ENCODE peak calls at places on chromosomes 12 and 14, in four cellular contexts. E, Y, D and H are unnamed samples.

GRCh38 chr14:65940056-65940735 is 527.7 kb downstream of the FUT8 start:
- DNase-seq in E (no peak), Y (no peak), D (no peak), H (peak)

GRCh38 chr12:16393126-16393525 is 45.7 kb downstream of the MGST1 start:
- DNase-seq in E (no peak), Y (no peak), D (no peak), H (no peak)

GRCh38 chr12:4151362-4152121 is 122.0 kb upstream of the CCND2 start:
- DNase-seq in E (no peak), Y (no peak), D (no peak), H (no peak)

GRCh38 chr12:10305411-10305810 is 2.3 kb upstream of the KLRD1 start:
- DNase-seq in E (no peak), Y (no peak), D (no peak), H (no peak)

GRCh38 chr14:51209457-51209856 is 30.6 kb upstream of the TMX1 start:
- DNase-seq in E (no peak), Y (no peak), D (no peak), H (no peak)

GRCh38 chr12:59115526-59115925 is 195.2 kb upstream of the LRIG3 start:
- DNase-seq in E (no peak), Y (no peak), D (no peak), H (no peak)

GRCh38 chr12:7060353-7060954 is at the start of gene C1S:
- DNase-seq in E (no peak), Y (no peak), D (peak), H (peak)

GRCh38 chr14:94113490-94113889 is 3.0 kb downstream of the IFI27 start:
- DNase-seq in E (no peak), Y (peak), D (no peak), H (no peak)

GRCh38 chr14:102171173-102172020 is 31.7 kb downstream of the WDR20 start:
- DNase-seq in E (no peak), Y (no peak), D (no peak), H (no peak)

GRCh38 chr14:32329690-32330290 is 692 bp downstream of the AKAP6 start:
- DNase-seq in E (no peak), Y (no peak), D (no peak), H (no peak)

GRCh38 chr12:118689793-118690192 is 291.5 kb upstream of the SRRM4 start:
- DNase-seq in E (no peak), Y (no peak), D (no peak), H (no peak)

GRCh38 chr14:105891631-105892452 is 365.5 kb downstream of the TMEM121 start:
- DNase-seq in E (no peak), Y (peak), D (no peak), H (no peak)

GRCh38 chr12:95337176-95337575 is 119.6 kb downstream of the VEZT start:
- DNase-seq in E (no peak), Y (no peak), D (no peak), H (no peak)

GRCh38 chr14:51520087-51520486 is 131.6 kb upstream of the FRMD6 start:
- DNase-seq in E (no peak), Y (no peak), D (no peak), H (peak)

GRCh38 chr14:59274991-59275391 is 86.5 kb downstream of the DAAM1 start:
- DNase-seq in E (no peak), Y (no peak), D (no peak), H (peak)

GRCh38 chr14:100285021-100285912 is 21.0 kb downstream of the SLC25A29 start:
- DNase-seq in E (peak), Y (peak), D (peak), H (peak)

GRCh38 chr14:31449971-31450610 is 7.2 kb downstream of the DTD2 start:
- DNase-seq in E (no peak), Y (no peak), D (no peak), H (peak)